ENCODE peak calls at places on chromosomes 12 and 14, in five cellular contexts. One of them, this sample, is unnamed.

GRCh38 chr12:29616664-29617409 is 119.4 kb upstream of the OVCH1 start:
- DNase-seq in IMR-90: peak
- DNase-seq in endothelial cell of umbilical vein: peak
- DNase-seq in tibial nerve: no peak
- DNase-seq in HCT116: peak
- DNase-seq in this sample: no peak

GRCh38 chr12:6085841-6086240 is 38.6 kb downstream of the VWF start:
- DNase-seq in IMR-90: no peak
- DNase-seq in tibial nerve: no peak
- DNase-seq in endothelial cell of umbilical vein: no peak
- DNase-seq in HCT116: no peak
- DNase-seq in this sample: no peak

GRCh38 chr14:47300801-47301200 is 374.6 kb downstream of the MDGA2 start:
- DNase-seq in tibial nerve: no peak
- DNase-seq in endothelial cell of umbilical vein: no peak
- DNase-seq in HCT116: no peak
- DNase-seq in IMR-90: no peak
- DNase-seq in this sample: no peak

GRCh38 chr14:87142568-87143211 is 850.3 kb downstream of the GALC start:
- DNase-seq in tibial nerve: no peak
- DNase-seq in endothelial cell of umbilical vein: no peak
- DNase-seq in IMR-90: no peak
- DNase-seq in HCT116: no peak
- DNase-seq in this sample: no peak

GRCh38 chr14:30921788-30922187 is 47.4 kb downstream of the COCH start:
- DNase-seq in HCT116: no peak
- DNase-seq in IMR-90: no peak
- DNase-seq in endothelial cell of umbilical vein: no peak
- DNase-seq in tibial nerve: no peak
- DNase-seq in this sample: no peak

GRCh38 chr12:20404576-20405346 is 36.4 kb downstream of the PDE3A start:
- DNase-seq in tibial nerve: peak
- DNase-seq in endothelial cell of umbilical vein: peak
- DNase-seq in HCT116: no peak
- DNase-seq in IMR-90: peak
- DNase-seq in this sample: peak

GRCh38 chr14:77583657-77584056 is 32.8 kb downstream of the SPTLC2 start:
- DNase-seq in HCT116: no peak
- DNase-seq in endothelial cell of umbilical vein: peak
- DNase-seq in tibial nerve: no peak
- DNase-seq in IMR-90: no peak
- DNase-seq in this sample: no peak

GRCh38 chr12:104747956-104748355 is 210.1 kb downstream of the SLC41A2 start:
- DNase-seq in HCT116: no peak
- DNase-seq in tibial nerve: no peak
- DNase-seq in endothelial cell of umbilical vein: no peak
- DNase-seq in IMR-90: no peak
- DNase-seq in this sample: no peak

GRCh38 chr14:23364164-23364571 is 804 bp downstream of the EFS start:
- DNase-seq in IMR-90: no peak
- DNase-seq in HCT116: no peak
- DNase-seq in endothelial cell of umbilical vein: no peak
- DNase-seq in tibial nerve: peak
- DNase-seq in this sample: no peak

GRCh38 chr14:99245541-99246511 is 26.2 kb downstream of the BCL11B start:
- DNase-seq in tibial nerve: no peak
- DNase-seq in HCT116: no peak
- DNase-seq in IMR-90: no peak
- DNase-seq in endothelial cell of umbilical vein: no peak
- DNase-seq in this sample: no peak

GRCh38 chr12:40672650-40673319 is 19.5 kb upstream of the CNTN1 start:
- DNase-seq in IMR-90: no peak
- DNase-seq in tibial nerve: no peak
- DNase-seq in endothelial cell of umbilical vein: no peak
- DNase-seq in HCT116: no peak
- DNase-seq in this sample: no peak

GRCh38 chr14:32306549-32306948 is 22.5 kb upstream of the AKAP6 start:
- DNase-seq in endothelial cell of umbilical vein: no peak
- DNase-seq in tibial nerve: no peak
- DNase-seq in HCT116: no peak
- DNase-seq in IMR-90: no peak
- DNase-seq in this sample: no peak

GRCh38 chr14:21245813-21246212 is 23.4 kb downstream of the HNRNPC start:
- DNase-seq in endothelial cell of umbilical vein: no peak
- DNase-seq in IMR-90: no peak
- DNase-seq in tibial nerve: no peak
- DNase-seq in HCT116: no peak
- DNase-seq in this sample: no peak

GRCh38 chr14:21248739-21249411 is 20.4 kb downstream of the HNRNPC start:
- DNase-seq in tibial nerve: no peak
- DNase-seq in endothelial cell of umbilical vein: no peak
- DNase-seq in HCT116: no peak
- DNase-seq in IMR-90: peak
- DNase-seq in this sample: peak

GRCh38 chr14:21244546-21244945 is 24.7 kb downstream of the HNRNPC start:
- DNase-seq in IMR-90: no peak
- DNase-seq in endothelial cell of umbilical vein: no peak
- DNase-seq in HCT116: no peak
- DNase-seq in tibial nerve: no peak
- DNase-seq in this sample: no peak

GRCh38 chr14:21251215-21251614 is 18.0 kb downstream of the HNRNPC start:
- DNase-seq in HCT116: no peak
- DNase-seq in endothelial cell of umbilical vein: no peak
- DNase-seq in IMR-90: no peak
- DNase-seq in tibial nerve: no peak
- DNase-seq in this sample: no peak

DNA sequence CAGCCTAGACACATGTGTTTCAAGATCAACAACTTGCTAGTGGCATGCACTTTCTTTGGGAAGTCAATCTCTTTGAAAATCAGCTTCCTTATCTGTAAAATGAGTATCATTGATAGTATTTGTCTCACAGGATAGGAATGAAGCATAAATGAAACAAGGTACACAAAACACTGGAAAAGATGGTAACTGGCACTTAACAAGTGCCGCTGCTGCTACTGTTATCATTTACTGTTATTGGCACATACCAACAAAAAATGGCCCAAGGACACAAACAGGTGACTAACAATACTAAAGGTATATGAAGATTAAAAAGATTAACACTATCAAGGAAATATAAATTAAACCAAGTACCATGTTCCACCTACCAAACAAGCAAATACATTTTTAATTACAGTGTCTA is 20.9 kb downstream of the HNRNPC start:
- DNase-seq in endothelial cell of umbilical vein: no peak
- DNase-seq in IMR-90: no peak
- DNase-seq in tibial nerve: no peak
- DNase-seq in HCT116: no peak
- DNase-seq in this sample: no peak
- TF ChIP-seq POLR2A in endothelial cell of umbilical vein: no peak
- TF ChIP-seq POLR2A in IMR-90: no peak
- TF ChIP-seq POLR2A in tibial nerve: no peak
- TF ChIP-seq POLR2A in HCT116: no peak
- TF ChIP-seq POLR2A in this sample: no peak

GRCh38 chr14:70972107-70972976 is 65.1 kb downstream of the PCNX1 start:
- DNase-seq in IMR-90: peak
- DNase-seq in HCT116: peak
- DNase-seq in endothelial cell of umbilical vein: peak
- DNase-seq in tibial nerve: peak
- DNase-seq in this sample: peak
- TF ChIP-seq POLR2A in IMR-90: peak
- TF ChIP-seq POLR2A in HCT116: no peak
- TF ChIP-seq POLR2A in endothelial cell of umbilical vein: no peak
- TF ChIP-seq POLR2A in tibial nerve: no peak
- TF ChIP-seq POLR2A in this sample: no peak

GRCh38 chr12:132275110-132275531 is 54.3 kb downstream of the GALNT9 start:
- DNase-seq in tibial nerve: no peak
- DNase-seq in HCT116: peak
- DNase-seq in endothelial cell of umbilical vein: peak
- DNase-seq in IMR-90: peak
- DNase-seq in this sample: no peak
- TF ChIP-seq POLR2A in tibial nerve: no peak
- TF ChIP-seq POLR2A in HCT116: no peak
- TF ChIP-seq POLR2A in endothelial cell of umbilical vein: no peak
- TF ChIP-seq POLR2A in IMR-90: no peak
- TF ChIP-seq POLR2A in this sample: no peak

GRCh38 chr12:128806573-128806972 is 17.2 kb downstream of the SLC15A4 start:
- DNase-seq in IMR-90: no peak
- DNase-seq in tibial nerve: no peak
- DNase-seq in HCT116: no peak
- DNase-seq in endothelial cell of umbilical vein: no peak
- DNase-seq in this sample: no peak

GRCh38 chr12:128811806-128812205 is 12.0 kb downstream of the SLC15A4 start:
- DNase-seq in IMR-90: no peak
- DNase-seq in tibial nerve: no peak
- DNase-seq in endothelial cell of umbilical vein: no peak
- DNase-seq in HCT116: no peak
- DNase-seq in this sample: no peak

GRCh38 chr12:128807161-128807724 is 16.5 kb downstream of the SLC15A4 start:
- DNase-seq in HCT116: no peak
- DNase-seq in endothelial cell of umbilical vein: no peak
- DNase-seq in IMR-90: no peak
- DNase-seq in tibial nerve: no peak
- DNase-seq in this sample: no peak

GRCh38 chr12:128810182-128811127 is 13.3 kb downstream of the SLC15A4 start:
- DNase-seq in IMR-90: no peak
- DNase-seq in HCT116: no peak
- DNase-seq in endothelial cell of umbilical vein: no peak
- DNase-seq in tibial nerve: no peak
- DNase-seq in this sample: no peak

GRCh38 chr12:128808651-128809050 is 15.1 kb downstream of the SLC15A4 start:
- DNase-seq in IMR-90: no peak
- DNase-seq in tibial nerve: no peak
- DNase-seq in endothelial cell of umbilical vein: no peak
- DNase-seq in HCT116: no peak
- DNase-seq in this sample: no peak
- TF ChIP-seq POLR2A in IMR-90: no peak
- TF ChIP-seq POLR2A in tibial nerve: no peak
- TF ChIP-seq POLR2A in endothelial cell of umbilical vein: no peak
- TF ChIP-seq POLR2A in HCT116: no peak
- TF ChIP-seq POLR2A in this sample: no peak

GRCh38 chr14:85532570-85532969 is 2.6 kb downstream of the FLRT2 start:
- DNase-seq in HCT116: no peak
- DNase-seq in endothelial cell of umbilical vein: no peak
- DNase-seq in tibial nerve: no peak
- DNase-seq in IMR-90: no peak
- DNase-seq in this sample: no peak

GRCh38 chr14:85534435-85534834 is 4.5 kb downstream of the FLRT2 start:
- DNase-seq in endothelial cell of umbilical vein: peak
- DNase-seq in IMR-90: peak
- DNase-seq in tibial nerve: no peak
- DNase-seq in HCT116: no peak
- DNase-seq in this sample: no peak

GRCh38 chr14:85531594-85532391 is 1.8 kb downstream of the FLRT2 start:
- DNase-seq in HCT116: no peak
- DNase-seq in endothelial cell of umbilical vein: peak
- DNase-seq in tibial nerve: peak
- DNase-seq in IMR-90: peak
- DNase-seq in this sample: peak

GRCh38 chr14:85533821-85534271 is 3.9 kb downstream of the FLRT2 start:
- DNase-seq in endothelial cell of umbilical vein: peak
- DNase-seq in IMR-90: peak
- DNase-seq in HCT116: no peak
- DNase-seq in tibial nerve: no peak
- DNase-seq in this sample: no peak

DNA sequence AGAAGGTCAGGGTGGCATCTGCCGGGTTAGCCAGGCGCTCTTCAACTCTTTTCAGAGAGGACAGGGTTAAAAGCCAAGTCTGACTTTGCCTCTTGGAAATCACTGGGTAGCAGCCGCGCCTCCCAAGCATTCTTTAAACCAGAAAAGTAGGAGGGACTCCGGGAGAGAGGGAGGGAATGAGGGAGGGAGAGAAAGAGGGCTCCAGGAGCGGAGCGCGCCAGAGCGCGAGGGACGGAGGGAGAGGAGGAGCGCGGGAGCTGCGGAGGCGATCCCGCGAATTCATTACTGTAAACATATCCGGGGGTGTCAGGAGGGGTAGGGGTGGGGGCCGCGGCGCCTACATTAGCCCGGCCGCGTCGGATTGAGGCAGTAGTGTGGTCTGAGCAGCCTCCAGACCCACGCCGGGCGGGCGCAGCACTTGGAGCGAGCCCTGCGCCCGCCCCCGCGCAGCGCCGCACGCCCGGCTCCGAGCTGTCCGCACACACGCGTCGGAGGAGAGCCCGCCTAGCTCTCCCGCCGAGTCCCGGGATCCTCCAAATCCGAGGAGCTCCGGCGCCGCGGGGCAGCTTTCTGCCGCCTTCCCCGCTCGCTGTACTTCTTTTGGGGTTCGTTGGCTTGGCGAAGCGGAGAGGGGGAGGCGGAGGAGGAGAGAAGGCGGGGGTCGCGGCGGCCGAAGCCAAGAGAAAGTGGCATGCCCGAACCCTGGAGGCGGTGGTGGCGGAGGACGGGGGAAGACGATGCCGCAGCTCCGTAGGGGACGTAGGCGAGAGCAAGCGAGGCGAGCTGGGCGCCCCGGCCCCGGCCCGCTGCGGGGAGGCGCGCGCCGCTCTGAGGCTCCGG is 3.3 kb downstream of the FLRT2 start:
- DNase-seq in endothelial cell of umbilical vein: peak
- DNase-seq in IMR-90: peak
- DNase-seq in tibial nerve: peak
- DNase-seq in HCT116: no peak
- DNase-seq in this sample: peak
- TF ChIP-seq POLR2A in endothelial cell of umbilical vein: peak
- TF ChIP-seq POLR2A in IMR-90: peak
- TF ChIP-seq POLR2A in tibial nerve: peak
- TF ChIP-seq POLR2A in HCT116: no peak
- TF ChIP-seq POLR2A in this sample: no peak

GRCh38 chr12:13197526-13198141 is 1.1 kb downstream of the EMP1 start:
- DNase-seq in tibial nerve: peak
- DNase-seq in IMR-90: peak
- DNase-seq in endothelial cell of umbilical vein: no peak
- DNase-seq in HCT116: no peak
- DNase-seq in this sample: no peak

GRCh38 chr12:13194462-13195110 is 1.9 kb upstream of the EMP1 start:
- DNase-seq in HCT116: no peak
- DNase-seq in tibial nerve: no peak
- DNase-seq in endothelial cell of umbilical vein: no peak
- DNase-seq in IMR-90: no peak
- DNase-seq in this sample: no peak

GRCh38 chr12:13195848-13196301 is 651 bp upstream of the EMP1 start:
- DNase-seq in HCT116: no peak
- DNase-seq in IMR-90: peak
- DNase-seq in tibial nerve: no peak
- DNase-seq in endothelial cell of umbilical vein: no peak
- DNase-seq in this sample: no peak

GRCh38 chr12:13195244-13195643 is 1.3 kb upstream of the EMP1 start:
- DNase-seq in tibial nerve: no peak
- DNase-seq in IMR-90: peak
- DNase-seq in HCT116: no peak
- DNase-seq in endothelial cell of umbilical vein: no peak
- DNase-seq in this sample: no peak

GRCh38 chr12:13196302-13196921 is at the start of gene EMP1:
- DNase-seq in tibial nerve: peak
- DNase-seq in HCT116: peak
- DNase-seq in IMR-90: peak
- DNase-seq in endothelial cell of umbilical vein: peak
- DNase-seq in this sample: peak
- TF ChIP-seq POLR2A in tibial nerve: peak
- TF ChIP-seq POLR2A in HCT116: no peak
- TF ChIP-seq POLR2A in IMR-90: peak
- TF ChIP-seq POLR2A in endothelial cell of umbilical vein: peak
- TF ChIP-seq POLR2A in this sample: no peak

GRCh38 chr12:57693659-57694458 is at the start of gene OS9:
- DNase-seq in tibial nerve: peak
- DNase-seq in IMR-90: peak
- DNase-seq in endothelial cell of umbilical vein: peak
- DNase-seq in HCT116: peak
- DNase-seq in this sample: peak
- TF ChIP-seq POLR2A in tibial nerve: peak
- TF ChIP-seq POLR2A in IMR-90: peak
- TF ChIP-seq POLR2A in endothelial cell of umbilical vein: peak
- TF ChIP-seq POLR2A in HCT116: peak
- TF ChIP-seq POLR2A in this sample: peak